ENCODE peak calls at places on chromosomes 5 and 9, in ten cellular contexts. M is HFF-Myc; E is HT1080; R is CD8-positive, alpha-beta memory T cell; F is GM20000; G is activated CD4-positive, alpha-beta T cell treated with anti-CD3 and anti-CD28 coated beads, Interleukin-2, amount 50 U/mL, for 4 hours; Y is stimulated activated naive CD8-positive, alpha-beta T cell treated with anti-CD3 and anti-CD28 coated beads, Interleukin-15, Interleukin-2, amounts not matched to agents 100 U/mL and 50 U/mL, for 24 hours; N is GM03348; X is natural killer cell; D is SJSA1. W is an unnamed sample.

GRCh38 chr5:37214550-37214949 is 34.6 kb downstream of the CPLANE1 start:
- DNase-seq in M (no peak), E (no peak), R (no peak), F (no peak), G (no peak), Y (no peak), N (no peak), X (no peak), D (no peak), W (peak; percentile 12)

GRCh38 chr5:74552101-74552500 is 88.4 kb downstream of the ENC1 start:
- DNase-seq in M (no peak), E (peak; percentile 92), R (no peak), F (no peak), G (no peak), Y (no peak), N (no peak), X (no peak), D (no peak), W (no peak)

GRCh38 chr9:134177624-134178393 is 13.4 kb upstream of the RNU6ATAC start:
- DNase-seq in M (no peak), E (no peak), R (no peak), F (no peak), G (no peak), Y (no peak), N (no peak), X (no peak), D (no peak), W (no peak)

GRCh38 chr9:2262809-2263510 is 247.8 kb downstream of the SMARCA2 start:
- DNase-seq in M (no peak), E (no peak), R (no peak), F (no peak), G (no peak), Y (no peak), N (no peak), X (no peak), D (no peak), W (no peak)

GRCh38 chr9:76817489-76817888 is 53.3 kb downstream of the PCA3 start:
- DNase-seq in M (peak; percentile 86), E (peak; percentile 53), R (no peak), F (no peak), G (no peak), Y (no peak), N (peak; percentile 36), X (no peak), D (peak; percentile 48), W (no peak)

GRCh38 chr5:81187885-81188284 is 45.2 kb upstream of the CKMT2 start:
- DNase-seq in M (no peak), E (no peak), R (no peak), F (peak; percentile 27), G (no peak), Y (no peak), N (no peak), X (no peak), D (no peak), W (no peak)

GRCh38 chr5:16618138-16618897 is 1.5 kb upstream of the RETREG1 start:
- DNase-seq in M (no peak), E (no peak), R (no peak), F (peak; percentile 19), G (no peak), Y (no peak), N (no peak), X (no peak), D (no peak), W (no peak)

GRCh38 chr5:173522518-173522917 is 93.9 kb downstream of the BOD1 start:
- DNase-seq in M (no peak), E (no peak), R (no peak), F (no peak), G (no peak), Y (no peak), N (no peak), X (no peak), D (peak; percentile 3), W (no peak)

GRCh38 chr5:17882760-17883488 is 248.7 kb downstream of the TAF11L14 start:
- DNase-seq in M (no peak), E (peak; percentile 54), R (no peak), F (no peak), G (no peak), Y (no peak), N (no peak), X (no peak), D (no peak), W (no peak)

GRCh38 chr9:22040760-22041159 is 31.7 kb upstream of the CDKN2B start:
- DNase-seq in M (no peak), E (no peak), R (no peak), F (no peak), G (no peak), Y (no peak), N (peak; percentile 44), X (no peak), D (no peak), W (no peak)

GRCh38 chr5:11322133-11322532 is 561.1 kb upstream of the DAP start:
- DNase-seq in M (no peak), E (no peak), R (no peak), F (no peak), G (no peak), Y (no peak), N (no peak), X (no peak), D (no peak), W (no peak)

GRCh38 chr9:88949425-88949824 is 41.8 kb upstream of the S1PR3 start:
- DNase-seq in M (peak; percentile 87), E (peak; percentile 39), R (no peak), F (no peak), G (no peak), Y (no peak), N (no peak), X (no peak), D (peak; percentile 59), W (no peak)

GRCh38 chr5:30194595-30194994 is 998.9 kb upstream of the CDH6 start:
- DNase-seq in M (no peak), E (no peak), R (no peak), F (no peak), G (no peak), Y (no peak), N (no peak), X (no peak), D (no peak), W (no peak)

GRCh38 chr5:52657231-52657645 is 130.5 kb upstream of the ITGA1 start:
- DNase-seq in M (no peak), E (peak; percentile 34), R (no peak), F (peak; percentile 29), G (no peak), Y (no peak), N (peak; percentile 48), X (no peak), D (no peak), W (peak; percentile 49)

GRCh38 chr9:104769655-104770054 is 5.7 kb downstream of the NIPSNAP3B start:
- DNase-seq in M (no peak), E (no peak), R (no peak), F (no peak), G (no peak), Y (no peak), N (no peak), X (no peak), D (no peak), W (peak; percentile 42)

GRCh38 chr9:89116064-89116817 is 62.4 kb downstream of the SHC3 start:
- DNase-seq in M (no peak), E (no peak), R (no peak), F (no peak), G (no peak), Y (no peak), N (no peak), X (peak; percentile 15), D (no peak), W (no peak)

GRCh38 chr9:14315754-14316573 is 2.0 kb upstream of the NFIB start:
- DNase-seq in M (no peak), E (no peak), R (no peak), F (peak; percentile 35), G (no peak), Y (no peak), N (peak; percentile 14), X (no peak), D (no peak), W (no peak)

GRCh38 chr5:83645936-83646335 is 74.7 kb downstream of the HAPLN1 start:
- DNase-seq in M (no peak), E (no peak), R (no peak), F (no peak), G (no peak), Y (no peak), N (peak; percentile 39), X (no peak), D (no peak), W (no peak)

GRCh38 chr9:136990233-136990911 is 1.9 kb upstream of the PAXX start:
- DNase-seq in M (no peak), E (no peak), R (no peak), F (no peak), G (no peak), Y (no peak), N (no peak), X (no peak), D (no peak), W (no peak)

GRCh38 chr5:137563301-137563645 is 64.1 kb upstream of the SPOCK1 start:
- DNase-seq in M (no peak), E (no peak), R (no peak), F (no peak), G (no peak), Y (no peak), N (no peak), X (no peak), D (no peak), W (no peak)

GRCh38 chr9:36970007-36970888 is 63.8 kb downstream of the PAX5 start:
- DNase-seq in M (no peak), E (peak; percentile 15), R (no peak), F (no peak), G (no peak), Y (no peak), N (no peak), X (no peak), D (no peak), W (no peak)

GRCh38 chr9:134932656-134933055 is 14.9 kb upstream of the FCN1 start:
- DNase-seq in M (no peak), E (no peak), R (no peak), F (no peak), G (no peak), Y (no peak), N (no peak), X (no peak), D (no peak), W (peak; percentile 55)

GRCh38 chr9:136359774-136360718 is 3.5 kb downstream of the DNLZ start:
- DNase-seq in M (no peak), E (no peak), R (no peak), F (no peak), G (no peak), Y (no peak), N (no peak), X (no peak), D (no peak), W (no peak)

GRCh38 chr5:124343021-124343420 is 403.4 kb downstream of the ZNF608 start:
- DNase-seq in M (peak; percentile 21), E (no peak), R (no peak), F (no peak), G (no peak), Y (no peak), N (no peak), X (no peak), D (no peak), W (no peak)

GRCh38 chr5:59007460-59008063 is 424.7 kb downstream of the RAB3C start:
- DNase-seq in M (no peak), E (peak; percentile 7), R (no peak), F (peak; percentile 23), G (no peak), Y (no peak), N (peak; percentile 58), X (no peak), D (no peak), W (peak; percentile 16)

GRCh38 chr5:87020099-87020934 is 247.4 kb upstream of the RASA1 start:
- DNase-seq in M (no peak), E (peak; percentile 28), R (peak; percentile 5), F (peak; percentile 60), G (no peak), Y (peak; percentile 22), N (peak; percentile 42), X (no peak), D (no peak), W (peak; percentile 73)

GRCh38 chr9:118473527-118473926 is 769.3 kb downstream of the TLR4 start:
- DNase-seq in M (no peak), E (no peak), R (no peak), F (no peak), G (no peak), Y (no peak), N (no peak), X (no peak), D (no peak), W (no peak)

GRCh38 chr9:134725605-134725940 is 84.0 kb downstream of the COL5A1 start:
- DNase-seq in M (peak; percentile 61), E (no peak), R (no peak), F (peak; percentile 57), G (no peak), Y (no peak), N (no peak), X (no peak), D (peak; percentile 79), W (no peak)

W was measured in OCI-LY7.